ENCODE peak calls at places on chromosomes 1 and 21, in four cellular contexts. V, Q, G and M are unnamed samples.

GRCh38 chr1:9239622-9240401 is 5.2 kb downstream of the H6PD start:
- DNase-seq in V (peak; percentile 68), Q (no peak), G (peak; percentile 95), M (no peak)

GRCh38 chr1:97630281-97630680 is 290.6 kb downstream of the DPYD start:
- DNase-seq in V (no peak), Q (no peak), G (no peak), M (no peak)

GRCh38 chr1:21165076-21165475 is 11.6 kb downstream of the EIF4G3 start:
- DNase-seq in V (no peak), Q (no peak), G (no peak), M (no peak)

GRCh38 chr1:154453577-154454352 is 48.3 kb upstream of the TDRD10 start:
- DNase-seq in V (peak; percentile 84), Q (no peak), G (no peak), M (no peak)

GRCh38 chr1:41582851-41583657 is 98.6 kb upstream of the EDN2 start:
- DNase-seq in V (no peak), Q (no peak), G (no peak), M (no peak)

GRCh38 chr1:243642936-243643335 is 207.1 kb downstream of the AKT3 start:
- DNase-seq in V (peak; percentile 94), Q (no peak), G (peak; percentile 35), M (no peak)

GRCh38 chr1:180778782-180779398 is 133.8 kb upstream of the KIAA1614 start:
- DNase-seq in V (peak; percentile 15), Q (no peak), G (no peak), M (no peak)

GRCh38 chr1:220060876-220061275 is 14.6 kb upstream of the EPRS1 start:
- DNase-seq in V (no peak), Q (no peak), G (no peak), M (no peak)

GRCh38 chr1:12019858-12020509 is 686 bp downstream of the MIIP start:
- DNase-seq in V (peak; percentile 29), Q (no peak), G (peak; percentile 78), M (no peak)

GRCh38 chr1:209809601-209810000 is 3.7 kb upstream of the IRF6 start:
- DNase-seq in V (no peak), Q (no peak), G (no peak), M (no peak)

GRCh38 chr1:180219776-180220175 is 10.3 kb upstream of the LHX4 start:
- DNase-seq in V (no peak), Q (no peak), G (no peak), M (no peak)

GRCh38 chr1:197342044-197342565 is 74.1 kb downstream of the CRB1 start:
- DNase-seq in V (no peak), Q (no peak), G (no peak), M (no peak)

GRCh38 chr1:169466259-169467230 is 19.2 kb downstream of the SLC19A2 start:
- DNase-seq in V (peak; percentile 70), Q (no peak), G (no peak), M (no peak)

GRCh38 chr1:21655748-21656147 is 13.4 kb downstream of the RAP1GAP start:
- DNase-seq in V (no peak), Q (no peak), G (peak; percentile 93), M (no peak)

GRCh38 chr21:46000731-46001641 is 19.4 kb downstream of the COL6A1 start:
- DNase-seq in V (no peak), Q (no peak), G (peak; percentile 89), M (no peak)

GRCh38 chr1:246689409-246689997 is 34.7 kb upstream of the SCCPDH start:
- DNase-seq in V (peak; percentile 80), Q (peak; percentile 59), G (peak; percentile 97), M (peak; percentile 94)

GRCh38 chr1:50605186-50605875 is 182.1 kb upstream of the DMRTA2 start:
- DNase-seq in V (peak; percentile 59), Q (no peak), G (peak; percentile 34), M (no peak)

GRCh38 chr1:235278233-235278914 is 49.6 kb downstream of the ARID4B start:
- DNase-seq in V (no peak), Q (no peak), G (no peak), M (no peak)

GRCh38 chr1:154852845-154853244 is 17.2 kb downstream of the KCNN3 start:
- DNase-seq in V (no peak), Q (no peak), G (no peak), M (no peak)

GRCh38 chr21:18285379-18285778 is 40.7 kb downstream of the CHODL start:
- DNase-seq in V (no peak), Q (no peak), G (no peak), M (no peak)

GRCh38 chr1:81226603-81226928 is 574.2 kb upstream of the ADGRL2 start:
- DNase-seq in V (no peak), Q (no peak), G (no peak), M (no peak)

GRCh38 chr1:151106891-151107290 is 36.3 kb downstream of the GABPB2 start:
- DNase-seq in V (peak; percentile 57), Q (no peak), G (peak; percentile 81), M (no peak)

GRCh38 chr1:204280099-204280498 is 66.3 kb upstream of the GOLT1A start:
- DNase-seq in V (no peak), Q (no peak), G (no peak), M (no peak)

GRCh38 chr1:204571631-204572030 is 55.4 kb downstream of the MDM4 start:
- DNase-seq in V (no peak), Q (no peak), G (no peak), M (no peak)

GRCh38 chr1:31587720-31588423 is 11.6 kb downstream of the TINAGL1 start:
- DNase-seq in V (peak; percentile 48), Q (peak; percentile 16), G (peak; percentile 98), M (peak; percentile 59)

GRCh38 chr21:41601573-41602371 is 93.8 kb upstream of the TMPRSS2 start:
- DNase-seq in V (no peak), Q (no peak), G (no peak), M (no peak)

GRCh38 chr1:205451202-205451601 is 4.6 kb downstream of the BLACAT1 start:
- DNase-seq in V (no peak), Q (no peak), G (no peak), M (no peak)

GRCh38 chr1:40899230-40899870 is 37.2 kb upstream of the CITED4 start:
- DNase-seq in V (no peak), Q (no peak), G (no peak), M (no peak)

GRCh38 chr1:28602536-28603439 is 10.7 kb downstream of the RAB42 start:
- DNase-seq in V (peak; percentile 90), Q (peak; percentile 53), G (peak; percentile 95), M (no peak)

DNA sequence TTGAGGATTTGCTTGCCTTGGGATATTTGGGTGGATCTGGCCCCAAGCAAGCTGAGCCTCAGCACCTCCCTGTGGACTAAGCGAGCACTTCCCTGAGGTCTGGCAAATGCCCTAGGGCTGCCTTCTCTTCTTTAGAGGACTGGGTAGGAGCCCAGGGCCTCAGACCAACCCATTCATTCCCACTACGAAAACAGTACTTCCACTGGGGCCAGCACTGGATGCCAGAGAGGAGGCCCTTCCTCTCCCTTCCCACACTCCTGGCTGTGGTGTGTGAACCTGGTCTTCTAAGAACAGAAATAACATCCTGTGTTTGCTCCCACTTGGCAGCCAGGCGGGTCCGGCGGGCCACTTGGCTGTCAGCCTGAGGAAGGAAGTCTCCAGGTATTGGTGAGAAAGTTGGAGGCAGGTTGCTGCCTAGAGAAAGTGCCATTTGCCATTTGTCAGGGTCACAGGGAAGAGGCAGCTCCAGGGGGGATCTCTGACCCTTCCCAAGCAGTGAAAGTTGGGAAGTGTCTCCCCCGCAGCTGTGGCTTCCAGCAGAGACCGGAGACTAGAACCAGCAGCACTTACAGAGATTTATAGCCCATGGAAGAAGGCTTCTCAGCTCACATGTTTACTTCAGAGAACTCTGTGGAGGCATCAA is 323.5 kb downstream of the SIPA1L2 start:
- DNase-seq in V (no peak), Q (no peak), G (no peak), M (no peak)
- TF ChIP-seq CTCF in V (peak; percentile 21), Q (no peak), G (peak; percentile 36), M (peak; percentile 9)

GRCh38 chr1:23084880-23085279 is 65.6 kb downstream of the KDM1A start:
- DNase-seq in V (no peak), Q (no peak), G (peak; percentile 51), M (no peak)

GRCh38 chr1:23079025-23079424 is 59.8 kb downstream of the KDM1A start:
- DNase-seq in V (no peak), Q (no peak), G (no peak), M (no peak)

GRCh38 chr1:23083714-23084480 is 64.6 kb downstream of the KDM1A start:
- DNase-seq in V (peak; percentile 62), Q (no peak), G (peak; percentile 48), M (no peak)

GRCh38 chr1:23080885-23081284 is 61.6 kb downstream of the KDM1A start:
- DNase-seq in V (no peak), Q (no peak), G (no peak), M (no peak)

GRCh38 chr1:23081376-23081775 is 62.1 kb downstream of the KDM1A start:
- DNase-seq in V (peak; percentile 31), Q (no peak), G (no peak), M (no peak)
- TF ChIP-seq CTCF in V (peak; percentile 32), Q (peak; percentile 7), G (no peak), M (no peak)

DNA sequence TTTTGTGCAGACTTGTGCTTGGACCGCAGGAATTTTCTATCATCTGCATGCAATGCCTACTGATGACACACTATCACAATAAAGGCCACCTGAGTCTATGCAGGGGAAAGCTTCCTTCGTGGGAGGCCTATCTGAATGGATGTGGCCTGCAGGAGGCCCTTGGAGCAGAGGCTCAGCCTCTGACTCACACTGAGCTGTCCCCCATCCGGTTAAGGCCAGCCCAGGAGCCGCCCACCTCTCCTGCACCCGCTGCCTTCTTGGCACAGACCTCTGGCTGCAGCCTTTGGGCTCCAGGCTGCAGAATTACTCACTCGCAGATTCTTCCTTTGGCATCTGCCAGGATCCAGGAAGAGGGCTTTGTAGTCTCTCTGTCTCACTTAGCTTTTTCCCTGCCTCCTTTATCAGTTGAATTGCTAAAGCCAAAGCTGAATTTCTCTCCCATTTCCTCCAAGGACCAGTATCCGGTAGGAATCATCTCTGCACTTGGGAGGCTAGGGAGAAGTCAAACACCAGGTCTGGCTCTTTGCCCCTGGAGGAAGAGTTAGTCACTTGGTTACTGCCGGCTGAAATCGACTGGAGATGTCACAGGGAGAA is 65.1 kb upstream of the JUN start:
- DNase-seq in V (peak; percentile 99), Q (peak; percentile 58), G (peak; percentile 72), M (no peak)
- TF ChIP-seq CTCF in V (peak; percentile 30), Q (no peak), G (no peak), M (no peak)

DNA sequence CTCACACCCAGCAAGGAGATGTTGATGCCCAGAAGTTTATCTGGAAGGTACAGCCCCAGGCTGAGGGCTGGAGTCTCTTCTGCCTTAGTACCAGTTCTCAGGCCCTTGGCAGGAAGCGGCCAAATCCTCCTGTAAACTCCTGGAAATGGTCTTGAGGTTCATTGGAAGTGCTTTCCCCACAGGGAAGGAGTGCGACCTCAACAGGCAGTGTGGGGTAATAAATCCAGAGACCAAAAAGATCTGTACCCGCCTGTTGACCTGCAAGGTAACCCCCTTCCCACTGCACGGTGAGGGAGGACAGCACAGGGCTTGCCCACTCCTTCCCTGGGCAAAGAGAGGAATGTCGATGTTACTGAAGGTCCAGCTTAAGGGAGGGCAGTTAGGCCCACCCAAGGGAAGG is 4.5 kb downstream of the ATXN7L2 start:
- DNase-seq in V (no peak), Q (no peak), G (peak; percentile 69), M (no peak)
- TF ChIP-seq CTCF in V (peak; percentile 18), Q (no peak), G (no peak), M (no peak)

GRCh38 chr1:213564215-213564659 is 423.5 kb upstream of the PROX1 start:
- DNase-seq in V (peak; percentile 7), Q (no peak), G (no peak), M (no peak)
- TF ChIP-seq CTCF in V (peak; percentile 26), Q (no peak), G (no peak), M (peak; percentile 53)

GRCh38 chr21:36966066-36966845 is at the start of gene HLCS:
- DNase-seq in V (peak; percentile 55), Q (peak; percentile 62), G (peak; percentile 95), M (peak; percentile 39)
- TF ChIP-seq CTCF in V (no peak), Q (no peak), G (no peak), M (no peak)